ENCODE peak calls at places on chromosomes 13 and 19, in five cellular contexts. P, J, I, K and N are unnamed samples.

GRCh38 chr13:49214917-49215376 is 5.2 kb upstream of the MLNR start:
- DNase-seq in P (peak), J (no peak), I (peak), K (no peak), N (peak)

GRCh38 chr13:95420501-95420900 is 119.2 kb upstream of the ABCC4 start:
- DNase-seq in P (no peak), J (no peak), I (no peak), K (no peak), N (no peak)

GRCh38 chr13:20803180-20803965 is 29.6 kb upstream of the EEF1AKMT1 start:
- DNase-seq in P (no peak), J (no peak), I (no peak), K (no peak), N (no peak)

GRCh38 chr19:3691726-3692125 is 8.5 kb downstream of the PIP5K1C start:
- DNase-seq in P (no peak), J (no peak), I (no peak), K (no peak), N (no peak)

GRCh38 chr13:46983881-46984280 is 87.0 kb upstream of the HTR2A start:
- DNase-seq in P (no peak), J (no peak), I (no peak), K (no peak), N (no peak)

GRCh38 chr13:42275098-42275471 is 3.1 kb downstream of the AKAP11 start:
- DNase-seq in P (no peak), J (no peak), I (no peak), K (no peak), N (peak)

GRCh38 chr13:107650081-107650701 is 565.1 kb downstream of the LIG4 start:
- DNase-seq in P (peak), J (peak), I (peak), K (peak), N (peak)

GRCh38 chr13:55302568-55302967 is 1838.2 kb upstream of the PRR20A start:
- DNase-seq in P (no peak), J (no peak), I (no peak), K (no peak), N (no peak)

GRCh38 chr19:47493378-47494210 is 9.6 kb upstream of the KPTN start:
- DNase-seq in P (no peak), J (no peak), I (no peak), K (no peak), N (no peak)

GRCh38 chr19:1324792-1325567 is 39.3 kb downstream of the EFNA2 start:
- DNase-seq in P (peak), J (peak), I (peak), K (peak), N (peak)

GRCh38 chr13:38519229-38519910 is 167.5 kb upstream of the FREM2 start:
- DNase-seq in P (no peak), J (no peak), I (no peak), K (no peak), N (no peak)

GRCh38 chr13:46964789-46965527 is 68.1 kb upstream of the HTR2A start:
- DNase-seq in P (no peak), J (no peak), I (no peak), K (no peak), N (no peak)

GRCh38 chr19:53868091-53868891 is 608 bp downstream of the MYADM start:
- DNase-seq in P (peak), J (peak), I (peak), K (peak), N (peak)

GRCh38 chr13:46575321-46575721 is 22.4 kb downstream of the LRCH1 start:
- DNase-seq in P (no peak), J (no peak), I (no peak), K (no peak), N (no peak)

GRCh38 chr19:7870571-7871279 is 3.5 kb downstream of the PRR36 start:
- DNase-seq in P (peak), J (peak), I (peak), K (peak), N (peak)

GRCh38 chr13:46667687-46668281 is 114.8 kb downstream of the LRCH1 start:
- DNase-seq in P (no peak), J (no peak), I (no peak), K (no peak), N (no peak)

GRCh38 chr13:95275322-95276118 is 25.7 kb downstream of the ABCC4 start:
- DNase-seq in P (peak), J (no peak), I (no peak), K (no peak), N (no peak)

GRCh38 chr13:45055198-45055901 is 65.0 kb upstream of the GTF2F2 start:
- DNase-seq in P (no peak), J (peak), I (peak), K (peak), N (no peak)

GRCh38 chr13:46577656-46578589 is 25.0 kb downstream of the LRCH1 start:
- DNase-seq in P (no peak), J (no peak), I (no peak), K (no peak), N (no peak)

GRCh38 chr13:41848435-41849255 is 112.3 kb downstream of the VWA8 start:
- DNase-seq in P (no peak), J (no peak), I (no peak), K (no peak), N (no peak)

GRCh38 chr13:39765801-39766463 is 110.5 kb downstream of the COG6 start:
- DNase-seq in P (peak), J (peak), I (peak), K (peak), N (no peak)

GRCh38 chr19:2356036-2356646 is 3.9 kb upstream of the TMPRSS9 start:
- DNase-seq in P (no peak), J (no peak), I (no peak), K (no peak), N (no peak)

GRCh38 chr13:47119568-47120080 is 222.8 kb upstream of the HTR2A start:
- DNase-seq in P (no peak), J (no peak), I (no peak), K (no peak), N (no peak)

GRCh38 chr19:31356587-31357314 is 7.5 kb upstream of the TSHZ3 start:
- DNase-seq in P (no peak), J (no peak), I (peak), K (no peak), N (no peak)

GRCh38 chr19:8360196-8360595 is 3.8 kb upstream of the ANGPTL4 start:
- DNase-seq in P (no peak), J (no peak), I (no peak), K (no peak), N (no peak)

GRCh38 chr19:33177417-33177976 is 16.6 kb upstream of the LRP3 start:
- DNase-seq in P (no peak), J (no peak), I (no peak), K (no peak), N (peak)

GRCh38 chr19:18733196-18733647 is 49.7 kb downstream of the CRTC1 start:
- DNase-seq in P (peak), J (peak), I (peak), K (peak), N (no peak)

GRCh38 chr13:37735293-37735692 is 134.3 kb downstream of the TRPC4 start:
- DNase-seq in P (no peak), J (no peak), I (no peak), K (no peak), N (no peak)

GRCh38 chr19:2813235-2814160 is 6.2 kb upstream of the ZNF554 start:
- DNase-seq in P (no peak), J (no peak), I (no peak), K (no peak), N (no peak)

GRCh38 chr19:1001538-1002166 is 1.4 kb downstream of the GRIN3B start:
- DNase-seq in P (peak), J (peak), I (peak), K (no peak), N (peak)

GRCh38 chr19:2358548-2359173 is 1.4 kb upstream of the TMPRSS9 start:
- DNase-seq in P (no peak), J (no peak), I (no peak), K (no peak), N (no peak)

GRCh38 chr13:21738636-21739035 is 67.8 kb downstream of the FGF9 start:
- DNase-seq in P (no peak), J (no peak), I (no peak), K (no peak), N (no peak)

GRCh38 chr13:75217949-75218348 is 264.0 kb downstream of the TBC1D4 start:
- DNase-seq in P (no peak), J (no peak), I (no peak), K (no peak), N (no peak)

GRCh38 chr19:9498183-9498902 is at the start of gene ZNF560:
- DNase-seq in P (no peak), J (no peak), I (no peak), K (no peak), N (no peak)

GRCh38 chr19:50777830-50778303 is 7.6 kb downstream of the GPR32 start:
- DNase-seq in P (no peak), J (no peak), I (no peak), K (no peak), N (no peak)

GRCh38 chr19:2385053-2385721 is 25.1 kb downstream of the TMPRSS9 start:
- DNase-seq in P (no peak), J (peak), I (peak), K (no peak), N (peak)

GRCh38 chr19:3443840-3444694 is 36.3 kb downstream of the SMIM24 start:
- DNase-seq in P (no peak), J (no peak), I (no peak), K (no peak), N (peak)

GRCh38 chr19:12828494-12828893 is 5.9 kb downstream of the RTBDN start:
- DNase-seq in P (peak), J (no peak), I (peak), K (no peak), N (no peak)

GRCh38 chr19:35734273-35734672 is 8.0 kb downstream of the IGFLR1 start:
- DNase-seq in P (no peak), J (no peak), I (no peak), K (no peak), N (no peak)

GRCh38 chr13:28743499-28744083 is 24.8 kb upstream of the SLC46A3 start:
- DNase-seq in P (no peak), J (no peak), I (no peak), K (no peak), N (no peak)

GRCh38 chr13:31798189-31798588 is 58.9 kb downstream of the RXFP2 start:
- DNase-seq in P (no peak), J (no peak), I (no peak), K (no peak), N (no peak)

GRCh38 chr13:31797154-31797775 is 57.9 kb downstream of the RXFP2 start:
- DNase-seq in P (no peak), J (no peak), I (no peak), K (no peak), N (no peak)

GRCh38 chr13:31794452-31794851 is 55.1 kb downstream of the RXFP2 start:
- DNase-seq in P (no peak), J (no peak), I (no peak), K (no peak), N (no peak)

GRCh38 chr13:31790992-31791391 is 51.7 kb downstream of the RXFP2 start:
- DNase-seq in P (no peak), J (no peak), I (no peak), K (no peak), N (no peak)

DNA sequence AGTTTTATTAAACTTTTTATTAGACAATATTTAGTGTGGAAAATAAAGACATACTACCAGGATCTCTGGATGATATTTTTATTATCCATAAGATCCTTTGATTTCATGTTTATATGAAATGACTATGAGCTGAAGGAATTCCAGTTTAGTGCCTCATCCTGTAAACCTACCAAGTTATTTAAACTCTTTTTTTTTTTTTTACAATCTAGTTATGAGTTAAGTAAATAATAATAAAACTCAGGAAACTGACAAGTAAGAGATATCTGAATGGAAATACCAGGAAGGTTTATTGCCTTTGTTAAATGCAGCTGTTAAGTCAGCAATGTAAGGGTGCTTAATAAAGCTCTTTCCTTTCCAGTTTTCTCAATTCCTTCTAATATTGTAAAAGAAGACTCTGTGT is 53.9 kb downstream of the RXFP2 start:
- DNase-seq in P (no peak), J (no peak), I (no peak), K (no peak), N (no peak)
- TF ChIP-seq POLR2A in P (no peak), J (no peak), I (no peak), K (no peak), N (no peak)

DNA sequence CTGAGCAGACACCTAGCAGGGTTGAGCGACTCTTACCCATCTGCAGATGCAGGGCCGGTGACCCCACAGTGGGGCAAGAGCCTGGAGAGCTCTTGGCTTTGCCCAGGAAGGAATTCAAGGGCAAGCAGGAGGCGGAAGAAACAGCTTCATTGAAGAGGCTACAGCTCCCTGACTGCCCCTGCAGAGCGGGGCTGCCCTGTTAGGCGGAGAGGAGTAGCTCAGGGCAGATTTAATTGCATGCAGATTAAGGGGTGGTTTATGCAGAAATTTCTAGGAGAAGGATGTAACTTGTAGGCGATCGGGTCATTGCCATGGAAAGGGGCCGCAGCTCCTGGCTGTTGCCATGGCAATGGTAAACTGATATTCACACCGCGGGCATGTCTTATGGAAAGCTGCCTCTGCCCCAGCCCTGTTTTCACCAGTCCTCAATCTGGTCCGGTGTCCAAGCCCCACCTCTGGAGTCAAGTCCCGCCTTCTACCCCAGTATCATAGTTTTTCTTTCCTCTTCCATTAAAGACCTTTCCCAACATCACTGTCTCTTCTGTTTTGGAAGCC is 94.2 kb downstream of the ATP11A start:
- DNase-seq in P (peak), J (peak), I (no peak), K (peak), N (no peak)
- TF ChIP-seq CTCF in P (no peak), J (no peak), I (no peak), K (no peak), N (no peak)

GRCh38 chr19:11375143-11375948 is 880 bp downstream of the SWSAP1 start:
- DNase-seq in P (peak), J (peak), I (peak), K (peak), N (peak)
- H3K4me3 ChIP-seq in P (peak), J (peak), I (peak), K (peak), N (peak)

GRCh38 chr13:27396252-27396846 is 28.1 kb upstream of the GTF3A start:
- DNase-seq in P (no peak), J (no peak), I (no peak), K (no peak), N (no peak)
- TF ChIP-seq POLR2A in P (no peak), J (no peak), I (no peak), K (no peak), N (no peak)

GRCh38 chr13:109297628-109298027 is 488.8 kb downstream of the IRS2 start:
- DNase-seq in P (no peak), J (no peak), I (no peak), K (no peak), N (no peak)
- TF ChIP-seq CTCF in P (no peak), J (no peak), I (no peak), K (no peak), N (no peak)

DNA sequence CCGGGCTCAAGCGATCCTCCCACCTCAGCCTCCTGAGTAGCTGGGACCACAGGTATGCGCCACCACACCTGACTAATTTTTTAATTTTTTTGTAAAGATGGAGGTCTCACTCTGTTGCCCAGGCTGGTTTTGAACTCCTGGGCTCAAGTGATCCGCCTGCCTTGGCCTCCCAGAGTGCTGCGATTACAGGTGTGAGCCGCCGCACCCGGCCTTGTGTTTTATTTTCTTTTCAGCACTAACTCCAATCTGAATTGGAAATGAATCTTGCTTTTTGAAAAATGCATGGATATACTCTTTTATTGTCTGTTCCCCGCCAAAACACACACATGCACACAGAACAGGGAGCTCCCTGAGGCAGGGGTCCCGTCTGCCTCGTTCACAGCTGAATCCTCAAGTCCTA is 1.3 kb upstream of the ISOC2 start:
- DNase-seq in P (no peak), J (no peak), I (no peak), K (no peak), N (no peak)
- H3K4me3 ChIP-seq in P (no peak), J (no peak), I (no peak), K (no peak), N (no peak)

GRCh38 chr13:91356919-91357612 is 9.6 kb downstream of the MIR17HG start:
- DNase-seq in P (no peak), J (no peak), I (no peak), K (no peak), N (no peak)

GRCh38 chr13:91355099-91355825 is 7.8 kb downstream of the MIR17HG start:
- DNase-seq in P (no peak), J (no peak), I (no peak), K (no peak), N (no peak)

GRCh38 chr13:91357613-91358383 is 10.3 kb downstream of the MIR17HG start:
- DNase-seq in P (no peak), J (no peak), I (no peak), K (no peak), N (no peak)

GRCh38 chr13:91358384-91358776 is 10.9 kb downstream of the MIR17HG start:
- DNase-seq in P (peak), J (no peak), I (no peak), K (no peak), N (no peak)

DNA sequence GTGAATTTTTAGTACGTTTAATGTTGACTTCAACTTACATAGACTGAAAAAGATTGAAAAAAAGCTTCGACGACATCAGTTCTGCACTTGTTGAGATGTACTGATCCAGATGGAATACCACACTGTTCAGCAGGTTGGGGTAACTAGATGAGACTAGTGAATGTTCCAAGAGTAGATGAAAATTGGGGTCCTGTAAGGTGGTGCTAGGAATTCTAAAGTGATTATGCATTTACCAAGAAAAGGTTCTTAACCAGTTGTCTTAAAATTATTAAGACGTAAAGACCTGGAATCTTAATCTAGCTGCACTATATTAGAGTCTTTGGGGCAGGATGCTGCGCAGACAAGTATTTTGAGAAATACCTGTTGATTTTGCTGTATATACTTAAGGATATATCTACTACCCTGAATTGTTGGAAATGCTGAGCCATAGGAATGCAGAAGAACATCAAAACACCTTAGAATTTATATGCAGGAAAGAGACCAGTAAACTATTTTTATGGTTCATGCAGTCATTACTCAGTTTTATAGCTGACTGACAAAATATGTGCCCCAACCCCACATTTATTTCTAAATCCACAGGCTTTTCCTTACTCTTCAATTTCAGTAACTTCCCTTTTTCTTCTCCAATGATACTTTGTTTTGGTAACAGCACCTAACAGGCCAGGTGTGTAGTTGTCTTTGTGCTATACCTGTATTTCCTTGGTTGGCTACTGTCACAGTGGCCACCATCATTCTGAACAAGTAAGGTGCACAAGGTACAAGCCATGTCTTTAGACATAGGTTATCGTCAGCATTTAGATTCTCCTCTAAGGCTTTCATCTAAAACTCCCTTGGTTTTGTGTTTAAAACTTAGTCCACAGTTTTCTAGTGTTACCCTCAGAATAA is 8.6 kb downstream of the MIR17HG start:
- DNase-seq in P (no peak), J (no peak), I (no peak), K (no peak), N (no peak)
- TF ChIP-seq POLR2A in P (no peak), J (no peak), I (no peak), K (no peak), N (no peak)

GRCh38 chr13:109745702-109746101 is 40.7 kb downstream of the IRS2 start:
- DNase-seq in P (no peak), J (no peak), I (no peak), K (no peak), N (peak)

GRCh38 chr13:109744512-109745051 is 41.8 kb downstream of the IRS2 start:
- DNase-seq in P (no peak), J (peak), I (peak), K (peak), N (peak)

GRCh38 chr13:109745060-109745459 is 41.3 kb downstream of the IRS2 start:
- DNase-seq in P (no peak), J (no peak), I (no peak), K (no peak), N (no peak)

GRCh38 chr13:109741966-109742365 is 44.4 kb downstream of the IRS2 start:
- DNase-seq in P (no peak), J (no peak), I (no peak), K (no peak), N (no peak)

GRCh38 chr13:109743706-109744453 is 42.5 kb downstream of the IRS2 start:
- DNase-seq in P (no peak), J (peak), I (peak), K (no peak), N (no peak)
- TF ChIP-seq CTCF in P (no peak), J (no peak), I (no peak), K (no peak), N (no peak)

GRCh38 chr19:15123900-15124299 is 16.7 kb downstream of the SYDE1 start:
- DNase-seq in P (peak), J (peak), I (peak), K (peak), N (peak)
- H3K4me3 ChIP-seq in P (no peak), J (no peak), I (peak), K (no peak), N (no peak)

GRCh38 chr19:6393074-6393981 is at the start of gene GTF2F1:
- DNase-seq in P (peak), J (peak), I (peak), K (peak), N (peak)
- TF ChIP-seq POLR2A in P (no peak), J (peak), I (peak), K (peak), N (peak)